ENCODE peak calls at places on chromosomes 2 and 18, in nine cellular contexts. I is hypothalamus; G is Calu3; O is EH; A is tibial artery; K is heart left ventricle; P is Right ventricle myocardium superior; E is activated CD8-positive, alpha-beta memory T cell treated with anti-CD3 and anti-CD28 coated beads, Interleukin-2, amount 10 ng/mL, durations not matched to agents 7 days and 5 days; T is GM04503. U is an unnamed sample.

GRCh38 chr2:220871909-220872308 is 700.2 kb downstream of the EPHA4 start:
- DNase-seq in I (no peak), G (no peak), O (no peak), A (no peak), K (no peak), P (no peak), E (no peak), T (no peak), U (peak)

GRCh38 chr2:6392966-6393365 is 472.7 kb downstream of the CMPK2 start:
- DNase-seq in I (no peak), G (no peak), O (peak), A (no peak), K (no peak), P (no peak), E (no peak), T (no peak), U (no peak)

GRCh38 chr2:201182650-201183372 is at the start of gene CASP10:
- DNase-seq in I (no peak), G (peak), O (peak), A (no peak), K (no peak), P (no peak), E (peak), T (peak), U (peak)

GRCh38 chr2:65024149-65024829 is 31.9 kb upstream of the CEP68 start:
- DNase-seq in I (no peak), G (no peak), O (peak), A (no peak), K (no peak), P (no peak), E (no peak), T (peak), U (no peak)

GRCh38 chr2:70935468-70936164 is at the start of gene ATP6V1B1:
- DNase-seq in I (no peak), G (no peak), O (no peak), A (peak), K (no peak), P (no peak), E (peak), T (no peak), U (peak)

GRCh38 chr2:232950776-232951175 is 62.3 kb downstream of the NGEF start:
- DNase-seq in I (no peak), G (no peak), O (no peak), A (no peak), K (no peak), P (no peak), E (no peak), T (no peak), U (no peak)

GRCh38 chr2:128474014-128474961 is 155.6 kb upstream of the HS6ST1 start:
- DNase-seq in I (no peak), G (no peak), O (no peak), A (no peak), K (no peak), P (no peak), E (no peak), T (no peak), U (no peak)

GRCh38 chr2:23283653-23284052 is 101.3 kb upstream of the KLHL29 start:
- DNase-seq in I (no peak), G (no peak), O (peak), A (no peak), K (no peak), P (no peak), E (no peak), T (no peak), U (peak)

GRCh38 chr2:164538250-164538866 is 82.9 kb downstream of the GRB14 start:
- DNase-seq in I (no peak), G (peak), O (peak), A (no peak), K (no peak), P (no peak), E (no peak), T (no peak), U (peak)

GRCh38 chr2:127103243-127104165 is 3.5 kb downstream of the BIN1 start:
- DNase-seq in I (no peak), G (no peak), O (no peak), A (peak), K (peak), P (no peak), E (no peak), T (no peak), U (no peak)

GRCh38 chr18:12076424-12077140 is 17.1 kb upstream of the ANKRD62 start:
- DNase-seq in I (no peak), G (peak), O (peak), A (no peak), K (no peak), P (peak), E (no peak), T (no peak), U (no peak)

GRCh38 chr2:24402242-24403092 is 42.1 kb upstream of the ITSN2 start:
- DNase-seq in I (peak), G (peak), O (no peak), A (no peak), K (no peak), P (no peak), E (no peak), T (no peak), U (no peak)

U was measured in PC-9.